ENCODE peak calls at places on chromosomes 4 and X, in four cellular contexts. O, S, M and D are unnamed samples.

GRCh38 chr4:52641853-52642563 is 17.1 kb downstream of the USP46 start:
- DNase-seq in S (no peak), O (no peak), M (no peak), D (no peak)

GRCh38 chr4:67918428-67918827 is 34.6 kb upstream of the TMPRSS11D start:
- DNase-seq in O (no peak), M (no peak), S (no peak), D (no peak)

GRCh38 chrX:56385336-56385735 is 153.2 kb downstream of the KLF8 start:
- DNase-seq in S (no peak), O (no peak), M (peak), D (peak)

GRCh38 chr4:110962616-110963015 is 339.7 kb upstream of the PITX2 start:
- DNase-seq in M (no peak), O (no peak), S (no peak), D (no peak)

GRCh38 chrX:3811331-3812311 is 98.2 kb upstream of the PRKX start:
- DNase-seq in S (peak), M (peak), O (peak), D (peak)

GRCh38 chr4:100299441-100299840 is 109.2 kb upstream of the DDIT4L start:
- DNase-seq in M (no peak), S (no peak), O (no peak), D (no peak)

GRCh38 chr4:1495416-1496115 is 89.3 kb upstream of the NKX1-1 start:
- DNase-seq in S (no peak), M (no peak), O (no peak), D (no peak)

GRCh38 chr4:125322363-125322730 is 7.6 kb downstream of the FAT4 start:
- DNase-seq in M (no peak), O (peak), S (no peak), D (no peak)